ENCODE peak calls at places on chromosomes 3 and 15, in five cellular contexts. N, U, H, M and I are unnamed samples.

GRCh38 chr3:152455989-152456388 is 187.3 kb downstream of the MBNL1 start:
- DNase-seq in N (no peak), U (no peak), H (no peak), M (no peak), I (no peak)

GRCh38 chr3:16028604-16029003 is 145.9 kb upstream of the GALNT15 start:
- DNase-seq in N (peak; percentile 76), U (peak; percentile 62), H (no peak), M (no peak), I (no peak)

GRCh38 chr3:27559835-27560234 is 75.7 kb upstream of the SLC4A7 start:
- DNase-seq in N (peak; percentile 72), U (no peak), H (no peak), M (peak; percentile 78), I (peak; percentile 76)

GRCh38 chr3:112078125-112079083 is 7.8 kb upstream of the C3orf52 start:
- DNase-seq in N (no peak), U (peak; percentile 71), H (no peak), M (no peak), I (no peak)

GRCh38 chr3:89179355-89179997 is 72.1 kb downstream of the EPHA3 start:
- DNase-seq in N (peak; percentile 74), U (peak; percentile 97), H (no peak), M (peak; percentile 19), I (peak; percentile 39)

GRCh38 chr3:103918336-103918735 is 1448.4 kb upstream of the ALCAM start:
- DNase-seq in N (no peak), U (no peak), H (no peak), M (no peak), I (no peak)

GRCh38 chr3:194176274-194176991 is 40.5 kb downstream of the HES1 start:
- DNase-seq in N (no peak), U (no peak), H (no peak), M (peak; percentile 12), I (no peak)

GRCh38 chr3:45362768-45363167 is 25.6 kb upstream of the LARS2 start:
- DNase-seq in N (no peak), U (peak; percentile 54), H (no peak), M (peak; percentile 34), I (peak; percentile 46)

GRCh38 chr3:120093923-120094775 is at the start of gene GSK3B:
- DNase-seq in N (peak; percentile 72), U (peak; percentile 99), H (peak; percentile 77), M (peak; percentile 91), I (no peak)

GRCh38 chr15:59550961-59551360 is 60.6 kb upstream of the GCNT3 start:
- DNase-seq in N (no peak), U (no peak), H (no peak), M (no peak), I (no peak)

GRCh38 chr3:71583569-71584215 is at the start of gene FOXP1:
- DNase-seq in N (peak; percentile 59), U (peak; percentile 37), H (peak; percentile 89), M (peak; percentile 91), I (no peak)

GRCh38 chr3:66593978-66594377 is 93.2 kb upstream of the LRIG1 start:
- DNase-seq in N (peak; percentile 69), U (peak; percentile 99), H (no peak), M (peak; percentile 89), I (peak; percentile 92)

GRCh38 chr3:107543666-107544065 is 20.9 kb downstream of the BBX start:
- DNase-seq in N (no peak), U (peak; percentile 10), H (no peak), M (peak; percentile 13), I (no peak)

GRCh38 chr3:190281308-190282051 is 40.8 kb downstream of the CLDN1 start:
- DNase-seq in N (no peak), U (no peak), H (no peak), M (peak; percentile 77), I (peak; percentile 53)

GRCh38 chr3:45098315-45098714 is 47.9 kb downstream of the CDCP1 start:
- DNase-seq in N (no peak), U (no peak), H (no peak), M (no peak), I (no peak)

GRCh38 chr15:63729115-63729884 is 104.4 kb downstream of the HERC1 start:
- DNase-seq in N (no peak), U (peak; percentile 8), H (no peak), M (peak; percentile 6), I (no peak)

GRCh38 chr15:94075349-94075748 is 156.0 kb upstream of the MCTP2 start:
- DNase-seq in N (no peak), U (no peak), H (no peak), M (no peak), I (peak; percentile 88)

GRCh38 chr3:42745776-42746454 is 27.1 kb downstream of the CCDC13 start:
- DNase-seq in N (no peak), U (no peak), H (no peak), M (peak; percentile 28), I (no peak)

GRCh38 chr15:76293361-76293760 is 17.9 kb downstream of the ETFA start:
- DNase-seq in N (no peak), U (peak; percentile 58), H (no peak), M (no peak), I (no peak)

GRCh38 chr3:97425002-97425401 is 339.6 kb upstream of the ARL6 start:
- DNase-seq in N (no peak), U (no peak), H (no peak), M (no peak), I (no peak)

GRCh38 chr3:178901204-178901603 is 170.4 kb downstream of the ZMAT3 start:
- DNase-seq in N (no peak), U (no peak), H (no peak), M (no peak), I (no peak)

GRCh38 chr3:27462228-27462627 is 22.0 kb downstream of the SLC4A7 start:
- DNase-seq in N (no peak), U (peak; percentile 30), H (no peak), M (no peak), I (no peak)

GRCh38 chr15:68365140-68365745 is 66.7 kb downstream of the ITGA11 start:
- DNase-seq in N (no peak), U (no peak), H (no peak), M (no peak), I (no peak)

GRCh38 chr15:68364660-68365035 is 67.3 kb downstream of the ITGA11 start:
- DNase-seq in N (no peak), U (no peak), H (no peak), M (no peak), I (no peak)

GRCh38 chr15:68367226-68367625 is 64.7 kb downstream of the ITGA11 start:
- DNase-seq in N (no peak), U (no peak), H (no peak), M (no peak), I (no peak)

GRCh38 chr15:68366314-68366713 is 65.6 kb downstream of the ITGA11 start:
- DNase-seq in N (no peak), U (no peak), H (no peak), M (no peak), I (no peak)

DNA sequence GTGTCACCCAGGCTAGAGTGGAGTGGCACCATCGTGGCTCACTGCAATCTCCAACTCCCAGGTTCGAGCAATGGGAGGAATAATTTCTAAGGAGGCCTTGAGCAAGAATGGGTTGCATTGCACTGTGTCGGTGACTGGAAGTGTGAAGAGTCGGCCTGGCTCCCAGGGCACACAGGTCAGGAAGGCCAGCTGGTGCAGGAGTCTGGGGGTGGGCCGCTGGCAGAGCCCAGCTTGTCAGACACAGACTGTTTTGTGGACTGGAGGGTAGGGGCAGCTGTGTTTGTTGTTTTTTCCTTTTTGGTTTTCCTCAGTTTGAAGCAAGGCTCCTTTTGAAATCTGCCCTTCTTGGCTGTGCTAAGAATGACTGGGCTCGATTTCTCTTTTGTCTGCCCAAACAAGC is 66.2 kb downstream of the ITGA11 start:
- DNase-seq in N (no peak), U (no peak), H (no peak), M (no peak), I (no peak)
- H3K4me3 ChIP-seq in N (no peak overlapping the region), U (no peak overlapping the region), H (no peak overlapping the region), M (no peak overlapping the region), I (no peak overlapping the region)

DNA sequence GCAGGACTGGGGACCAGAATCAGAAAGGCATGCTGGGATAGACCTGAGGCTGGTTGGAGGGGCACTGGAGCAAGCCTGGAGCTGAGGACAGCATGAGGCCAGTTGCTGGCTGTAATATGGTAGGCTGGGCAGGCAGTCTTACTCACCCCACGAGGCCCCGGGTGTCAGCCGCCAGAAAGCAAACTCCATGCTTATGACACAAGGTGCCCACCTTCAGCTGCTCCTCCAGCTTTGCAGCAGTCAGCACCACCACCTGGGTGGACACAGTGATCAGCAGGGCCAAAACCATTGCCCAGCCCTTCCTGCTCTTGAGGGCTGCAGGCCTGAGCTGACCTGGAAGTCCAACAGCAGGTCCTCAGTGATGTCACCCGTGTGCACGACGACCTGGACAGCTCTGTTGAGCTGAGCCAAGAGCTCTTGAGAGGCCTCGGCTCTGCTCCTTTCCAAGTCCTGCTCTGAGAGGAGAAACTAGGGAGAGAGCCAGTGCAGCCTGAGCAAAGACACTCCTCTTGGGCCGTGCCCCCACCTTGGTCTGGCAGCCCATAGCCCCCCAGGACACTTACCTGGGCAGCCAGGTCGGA is 747 bp downstream of the UBA7 start:
- DNase-seq in N (no peak), U (no peak), H (no peak), M (no peak), I (no peak)
- H3K4me3 ChIP-seq in N (no peak overlapping the region), U (peak overlapping the region; percentile 27), H (no peak overlapping the region), M (peak overlapping the region; percentile 86), I (peak overlapping the region; percentile 45)

GRCh38 chr3:63911901-63912767 is at the start of gene SCAANT1:
- DNase-seq in N (peak; percentile 79), U (peak; percentile 75), H (peak; percentile 81), M (peak; percentile 96), I (peak; percentile 74)

GRCh38 chr3:63910873-63911272 is 1.3 kb downstream of the SCAANT1 start:
- DNase-seq in N (no peak), U (peak; percentile 45), H (no peak), M (no peak), I (no peak)

GRCh38 chr3:63912768-63913588 is 795 bp upstream of the SCAANT1 start:
- DNase-seq in N (peak; percentile 47), U (peak; percentile 47), H (peak; percentile 36), M (peak; percentile 75), I (peak; percentile 25)

GRCh38 chr3:63911395-63911900 is 735 bp downstream of the SCAANT1 start:
- DNase-seq in N (no peak), U (peak; percentile 42), H (no peak), M (no peak), I (no peak)

DNA sequence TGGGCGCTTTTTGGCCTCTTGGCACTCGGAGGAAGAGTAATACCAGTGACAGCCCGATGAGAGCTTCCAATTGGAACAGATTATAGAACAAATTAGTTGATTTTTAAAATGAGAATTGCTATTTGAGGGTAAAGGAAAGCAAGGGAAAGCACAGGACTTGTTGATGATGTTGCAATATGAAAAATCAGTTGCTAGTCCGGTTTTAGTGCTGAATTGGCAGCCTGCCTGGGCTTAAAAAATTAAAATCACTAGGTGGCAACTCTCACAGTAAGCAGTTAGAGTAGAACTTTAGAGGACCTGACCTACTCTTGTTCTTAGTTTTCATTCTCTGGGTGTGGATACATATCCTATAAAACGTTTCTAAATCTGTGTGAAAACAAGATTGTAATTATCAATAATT is 2.1 kb upstream of the SCAANT1 start:
- DNase-seq in N (no peak), U (peak; percentile 81), H (no peak), M (peak; percentile 75), I (no peak)
- H3K4me3 ChIP-seq in N (no peak overlapping the region), U (no peak overlapping the region), H (no peak overlapping the region), M (peak overlapping the region; percentile 90), I (no peak overlapping the region)

GRCh38 chr15:85494035-85494793 is 113.8 kb downstream of the AKAP13 start:
- DNase-seq in N (peak; percentile 91), U (peak; percentile 95), H (no peak), M (peak; percentile 63), I (peak; percentile 89)
- H3K4me3 ChIP-seq in N (no peak overlapping the region), U (no peak overlapping the region), H (no peak overlapping the region), M (no peak overlapping the region), I (no peak overlapping the region)